ENCODE peak calls at places on chromosomes 12 and 14, in six cellular contexts. P is K562, O is heart right ventricle, V is pancreas, S is AG04450, Z is IMR-90. E is an unnamed sample.
A peak's percentile ranks its signal among the peaks of the same experiment; 100 is the strongest.

GRCh38 chr12:123134265-123134664 is 16.6 kb downstream of the PITPNM2 start:
- DNase-seq in P (no peak), O (no peak), V (no peak), S (no peak), Z (no peak), E (peak; percentile 72)

GRCh38 chr12:3168223-3168770 is 91.1 kb downstream of the TSPAN9 start:
- DNase-seq in P (no peak), O (no peak), V (no peak), S (no peak), Z (no peak), E (no peak)

GRCh38 chr14:31080060-31080459 is 53.9 kb upstream of the STRN3 start:
- DNase-seq in P (no peak), O (no peak), V (no peak), S (peak; percentile 11), Z (peak; percentile 66), E (peak; percentile 64)

GRCh38 chr12:24879644-24880043 is 69.3 kb downstream of the BCAT1 start:
- DNase-seq in P (no peak), O (no peak), V (no peak), S (no peak), Z (no peak), E (no peak)

GRCh38 chr14:102088012-102088792 is 1.4 kb upstream of the HSP90AA1 start:
- DNase-seq in P (peak; percentile 55), O (peak; percentile 52), V (peak; percentile 44), S (no peak), Z (no peak), E (peak; percentile 49)

GRCh38 chr12:48031135-48031960 is 27.1 kb upstream of the COL2A1 start:
- DNase-seq in P (no peak), O (no peak), V (no peak), S (no peak), Z (no peak), E (peak; percentile 27)

GRCh38 chr14:71800878-71801277 is 131.4 kb upstream of the RGS6 start:
- DNase-seq in P (no peak), O (no peak), V (no peak), S (no peak), Z (no peak), E (no peak)

GRCh38 chr14:100815478-100816285 is 10.2 kb upstream of the MEG3 start:
- DNase-seq in P (no peak), O (no peak), V (no peak), S (peak; percentile 61), Z (peak; percentile 87), E (no peak)

GRCh38 chr12:25585662-25586061 is 32.6 kb upstream of the LMNTD1 start:
- DNase-seq in P (no peak), O (no peak), V (no peak), S (no peak), Z (no peak), E (peak; percentile 74)

GRCh38 chr12:108729612-108730336 is 1.5 kb downstream of the CORO1C start:
- DNase-seq in P (no peak), O (no peak), V (no peak), S (no peak), Z (no peak), E (peak; percentile 67)
- H3K4me3 ChIP-seq in P (peak overlapping the region; percentile 89), O (peak overlapping the region; percentile 86), V (peak overlapping the region; percentile 84), S (peak overlapping the region; percentile 98), Z (peak overlapping the region; percentile 90), E (peak overlapping the region; percentile 97)

GRCh38 chr14:90783344-90783743 is 32.9 kb downstream of the TTC7B start:
- DNase-seq in P (no peak), O (no peak), V (no peak), S (no peak), Z (no peak), E (no peak)

GRCh38 chr14:90784621-90785270 is 31.5 kb downstream of the TTC7B start:
- DNase-seq in P (no peak), O (no peak), V (no peak), S (no peak), Z (no peak), E (no peak)

GRCh38 chr14:90785876-90786450 is 30.3 kb downstream of the TTC7B start:
- DNase-seq in P (no peak), O (no peak), V (no peak), S (no peak), Z (no peak), E (no peak)

GRCh38 chr14:90788031-90788430 is 28.2 kb downstream of the TTC7B start:
- DNase-seq in P (no peak), O (no peak), V (no peak), S (no peak), Z (no peak), E (no peak)

DNA sequence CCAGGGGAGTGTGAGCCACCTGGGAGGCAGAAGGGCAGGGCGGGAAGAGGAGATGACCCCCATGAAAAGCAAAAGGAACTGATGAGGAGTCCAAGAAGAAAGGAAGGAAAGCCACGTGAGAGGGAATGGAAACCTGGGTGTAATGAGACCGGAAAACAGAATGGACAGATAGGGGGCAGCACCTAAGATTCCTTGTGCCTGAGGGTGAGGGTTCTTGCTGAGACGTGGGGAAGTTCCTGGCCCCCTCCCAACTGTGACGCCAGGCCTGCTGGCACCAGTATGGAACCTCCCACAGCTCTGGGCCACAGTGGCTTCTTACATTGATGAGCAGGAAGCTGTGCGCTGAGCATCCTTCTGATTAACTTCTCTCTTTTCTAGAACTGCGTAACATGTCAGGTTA is 30.8 kb downstream of the TTC7B start:
- DNase-seq in P (no peak), O (peak; percentile 57), V (peak; percentile 34), S (no peak), Z (no peak), E (no peak)
- TF ChIP-seq CTCF in P (peak; percentile 16), O (peak; percentile 29), V (no peak), S (peak; percentile 16), Z (peak; percentile 8), E (no peak)

DNA sequence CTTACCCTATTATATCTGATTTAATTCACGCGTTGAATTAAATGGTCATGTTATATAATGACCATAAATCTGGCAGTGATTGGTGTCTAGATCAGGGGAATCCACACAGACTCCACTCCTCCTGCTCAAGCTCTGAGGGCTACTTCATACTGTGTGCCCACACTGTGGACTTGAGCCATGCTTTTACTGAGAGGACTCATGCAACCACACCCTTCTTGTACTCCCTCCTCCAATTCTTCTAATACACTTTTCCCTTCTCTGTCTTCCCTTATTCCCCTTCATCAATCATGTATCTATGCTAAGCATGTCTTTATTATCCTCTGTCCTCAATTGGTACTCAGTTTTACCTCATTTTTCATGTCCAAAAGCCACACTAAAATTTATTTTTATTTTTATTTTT is 37.7 kb upstream of the LRFN5 start:
- DNase-seq in P (no peak), O (no peak), V (no peak), S (no peak), Z (no peak), E (no peak)
- H3K27me3 ChIP-seq in P (no peaks in the 10 kb centered on the region), O (no peaks in the 10 kb centered on the region), V (no peaks in the 10 kb centered on the region), S (no peaks in the 10 kb centered on the region), Z (no peaks in the 10 kb centered on the region), E (no peaks in the 10 kb centered on the region)

DNA sequence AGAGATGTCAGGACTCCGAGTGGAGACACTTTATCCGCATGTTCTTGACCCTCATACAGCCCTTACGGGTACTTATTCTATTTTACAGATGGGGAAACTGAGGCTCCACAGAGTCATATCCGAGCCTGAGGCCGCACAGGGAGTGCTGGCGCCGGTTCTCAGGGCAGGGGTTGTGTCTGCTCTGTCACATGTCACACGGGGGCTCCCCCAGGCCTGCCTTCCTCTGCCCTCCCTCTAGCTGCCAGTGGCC is 988 bp upstream of the INF2 start:
- DNase-seq in P (no peak), O (no peak), V (no peak), S (no peak), Z (no peak), E (no peak)
- H3K4me3 ChIP-seq in P (no peak overlapping the region), O (peak overlapping the region; percentile 91), V (peak overlapping the region; percentile 91), S (no peak overlapping the region), Z (no peak overlapping the region), E (peak overlapping the region; percentile 11)

GRCh38 chr14:63993992-63994391 is 141.2 kb downstream of the SYNE2 start:
- DNase-seq in P (no peak), O (no peak), V (no peak), S (no peak), Z (no peak), E (peak; percentile 21)
- TF ChIP-seq CTCF in P (no peak), O (peak; percentile 33), V (no peak), S (peak; percentile 37), Z (no peak), E (peak; percentile 2)

DNA sequence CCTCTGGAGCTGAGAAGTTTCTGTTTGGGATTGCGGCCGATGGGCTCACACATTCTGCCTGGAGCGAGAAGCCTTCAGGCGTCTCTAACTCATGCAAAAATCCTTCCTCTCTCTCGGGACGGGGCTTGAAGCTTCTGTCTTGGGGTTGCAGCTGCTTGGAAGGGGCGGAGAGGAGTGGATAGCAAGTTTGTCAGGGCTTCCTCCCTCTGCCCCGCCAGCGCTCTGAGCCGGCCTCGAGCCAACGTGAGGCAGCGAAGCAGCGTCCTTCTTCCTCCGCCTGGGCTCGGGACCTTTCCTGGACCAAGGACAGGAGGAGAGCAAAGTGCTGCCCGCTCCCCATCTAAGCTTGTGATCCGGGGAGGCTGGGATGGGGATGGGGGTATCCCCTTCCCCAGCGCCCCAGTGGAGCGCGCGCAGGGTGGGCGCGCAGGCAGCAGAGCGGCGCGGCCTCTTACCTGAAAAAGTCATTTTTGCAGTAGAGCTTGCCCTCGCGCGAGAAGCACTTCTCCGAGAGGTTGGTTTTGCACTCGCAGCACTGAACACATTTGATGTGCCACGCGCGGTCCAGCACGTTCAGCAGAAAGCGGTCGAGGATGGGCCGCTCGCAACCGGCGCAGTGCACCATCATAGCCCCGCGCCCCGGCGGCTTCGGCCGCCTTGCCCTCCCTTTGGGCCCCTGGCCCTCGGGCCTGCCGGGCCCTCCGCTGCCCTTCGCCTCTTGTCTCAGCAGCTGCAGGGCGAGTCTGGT is 626 bp downstream of the LHX5 start:
- DNase-seq in P (no peak), O (no peak), V (no peak), S (no peak), Z (no peak), E (no peak)
- H3K27me3 ChIP-seq in P (peaks cover 82% of the 10 kb centered on the region), O (peaks cover 61% of the 10 kb centered on the region), V (peaks cover 25% of the 10 kb centered on the region), S (peaks cover 96% of the 10 kb centered on the region), Z (peaks cover 96% of the 10 kb centered on the region), E (peaks cover 70% of the 10 kb centered on the region)

GRCh38 chr12:118439068-118439467 is 62.7 kb downstream of the SUDS3 start:
- DNase-seq in P (no peak), O (no peak), V (no peak), S (no peak), Z (no peak), E (no peak)
- H3K4me3 ChIP-seq in P (no peak overlapping the region), O (no peak overlapping the region), V (no peak overlapping the region), S (no peak overlapping the region), Z (no peak overlapping the region), E (no peak overlapping the region)

DNA sequence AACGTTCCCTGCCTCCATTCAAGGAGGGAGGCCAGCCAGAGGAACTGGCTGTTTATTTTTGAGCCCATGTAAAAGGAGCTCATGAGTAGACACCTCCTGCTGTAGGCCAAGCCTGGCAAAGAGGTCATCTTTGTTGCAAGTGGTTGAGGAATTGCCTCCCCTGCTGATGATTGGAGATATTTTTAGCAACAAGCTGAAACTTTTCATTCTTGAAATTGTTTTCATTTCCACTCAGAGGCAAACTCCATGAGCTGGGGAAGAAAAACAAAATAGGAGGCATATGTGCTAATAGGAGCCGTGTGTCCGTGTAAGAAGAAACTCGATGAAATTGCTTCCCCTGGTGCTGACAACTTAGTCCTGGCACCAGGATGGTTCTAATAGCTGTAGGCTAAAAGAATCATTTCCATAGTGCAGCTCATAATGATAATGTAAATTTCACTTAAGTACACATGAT is 440.1 kb upstream of the FAR2 start:
- DNase-seq in P (no peak), O (no peak), V (no peak), S (peak; percentile 27), Z (peak; percentile 61), E (no peak)
- TF ChIP-seq CTCF in P (no peak), O (no peak), V (no peak), S (no peak), Z (no peak), E (no peak)

GRCh38 chr12:1864456-1864855 is 44.1 kb downstream of the LRTM2 start:
- DNase-seq in P (no peak), O (no peak), V (no peak), S (no peak), Z (no peak), E (no peak)
- H3K27me3 ChIP-seq in P (peaks cover 5% of the 10 kb centered on the region), O (no peaks in the 10 kb centered on the region), V (peaks cover 7% of the 10 kb centered on the region), S (peaks cover 47% of the 10 kb centered on the region), Z (peaks cover 35% of the 10 kb centered on the region), E (no peaks in the 10 kb centered on the region)

E was measured in bronchial epithelial cell.